ENCODE peak calls at places on chromosomes 13 and 19, in seven cellular contexts. One of them, this sample, is unnamed. For H3K79me2, the result is how much of the 10 kb centered on the place peaks cover.

GRCh38 chr13:85650613-85651012 is 148.6 kb downstream of the SLITRK6 start:
- DNase-seq in H9: no peak
- DNase-seq in fibroblast of lung: no peak
- DNase-seq in Karpas-422: no peak
- DNase-seq in MM.1S: no peak
- DNase-seq in PC-3: peak
- DNase-seq in K562: no peak
- DNase-seq in this sample: peak

GRCh38 chr13:100304241-100304640 is 215.3 kb downstream of the PCCA start:
- DNase-seq in MM.1S: no peak
- DNase-seq in K562: no peak
- DNase-seq in PC-3: no peak
- DNase-seq in fibroblast of lung: no peak
- DNase-seq in H9: no peak
- DNase-seq in Karpas-422: no peak
- DNase-seq in this sample: peak

GRCh38 chr19:35114656-35115537 is 726 bp upstream of the FXYD3 start:
- DNase-seq in MM.1S: peak
- DNase-seq in K562: peak
- DNase-seq in fibroblast of lung: peak
- DNase-seq in Karpas-422: peak
- DNase-seq in PC-3: peak
- DNase-seq in H9: peak
- DNase-seq in this sample: peak

GRCh38 chr13:44872751-44873150 is 116.5 kb downstream of the NUFIP1 start:
- DNase-seq in H9: no peak
- DNase-seq in K562: no peak
- DNase-seq in fibroblast of lung: no peak
- DNase-seq in Karpas-422: no peak
- DNase-seq in MM.1S: no peak
- DNase-seq in PC-3: no peak
- DNase-seq in this sample: no peak

GRCh38 chr13:50529154-50529882 is 314.2 kb downstream of the DLEU7 start:
- DNase-seq in fibroblast of lung: peak
- DNase-seq in H9: peak
- DNase-seq in PC-3: peak
- DNase-seq in MM.1S: no peak
- DNase-seq in Karpas-422: no peak
- DNase-seq in K562: peak
- DNase-seq in this sample: no peak

GRCh38 chr13:106423530-106423929 is 111.9 kb downstream of the EFNB2 start:
- DNase-seq in MM.1S: no peak
- DNase-seq in H9: no peak
- DNase-seq in PC-3: no peak
- DNase-seq in fibroblast of lung: no peak
- DNase-seq in K562: no peak
- DNase-seq in Karpas-422: no peak
- DNase-seq in this sample: peak

GRCh38 chr13:26476111-26476743 is 81.3 kb upstream of the WASF3 start:
- DNase-seq in MM.1S: no peak
- DNase-seq in Karpas-422: no peak
- DNase-seq in H9: peak
- DNase-seq in fibroblast of lung: peak
- DNase-seq in K562: no peak
- DNase-seq in PC-3: no peak
- DNase-seq in this sample: peak

GRCh38 chr19:34475026-34475974 is 6.3 kb upstream of the WTIP start:
- DNase-seq in Karpas-422: no peak
- DNase-seq in PC-3: peak
- DNase-seq in MM.1S: no peak
- DNase-seq in H9: no peak
- DNase-seq in fibroblast of lung: peak
- DNase-seq in K562: peak
- DNase-seq in this sample: no peak

GRCh38 chr19:8458380-8458779 is 13.6 kb downstream of the HNRNPM start:
- DNase-seq in K562: no peak
- DNase-seq in MM.1S: no peak
- DNase-seq in H9: no peak
- DNase-seq in fibroblast of lung: no peak
- DNase-seq in Karpas-422: no peak
- DNase-seq in PC-3: no peak
- DNase-seq in this sample: no peak

GRCh38 chr19:35126624-35126959 is 8.3 kb downstream of the LGI4 start:
- DNase-seq in PC-3: no peak
- DNase-seq in fibroblast of lung: no peak
- DNase-seq in K562: no peak
- DNase-seq in Karpas-422: no peak
- DNase-seq in MM.1S: no peak
- DNase-seq in H9: peak
- DNase-seq in this sample: no peak

DNA sequence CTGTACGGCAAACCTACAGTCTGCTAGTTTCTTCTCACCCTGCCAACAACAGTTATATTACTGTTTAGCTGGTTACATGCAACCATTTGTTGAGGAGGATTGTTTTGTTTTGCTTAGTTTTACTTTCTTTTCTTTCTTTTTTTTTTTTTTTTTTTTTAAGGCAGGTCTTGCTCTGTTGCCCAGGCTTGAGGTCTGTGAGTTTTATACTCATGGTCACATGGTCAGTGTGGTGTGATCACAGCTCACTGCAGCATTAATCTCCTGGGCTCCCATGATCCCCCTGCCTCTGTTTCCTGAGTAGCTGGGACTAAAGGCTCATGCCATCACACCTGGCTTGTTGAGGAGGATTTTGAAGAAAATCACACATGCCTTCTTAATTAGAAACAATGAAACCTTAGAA is 505.6 kb downstream of the GPC5 start:
- DNase-seq in MM.1S: peak
- DNase-seq in fibroblast of lung: no peak
- DNase-seq in K562: no peak
- DNase-seq in PC-3: no peak
- DNase-seq in H9: no peak
- DNase-seq in Karpas-422: no peak
- DNase-seq in this sample: no peak
- H3K9ac ChIP-seq in MM.1S: no peak
- H3K9ac ChIP-seq in fibroblast of lung: no peak
- H3K9ac ChIP-seq in K562: no peak
- H3K9ac ChIP-seq in PC-3: no peak
- H3K9ac ChIP-seq in H9: no peak
- H3K9ac ChIP-seq in Karpas-422: no peak
- H3K9ac ChIP-seq in this sample: no peak

GRCh38 chr13:78652651-78653050 is 6.3 kb downstream of the OBI1 start:
- DNase-seq in MM.1S: no peak
- DNase-seq in Karpas-422: no peak
- DNase-seq in K562: no peak
- DNase-seq in fibroblast of lung: no peak
- DNase-seq in H9: no peak
- DNase-seq in PC-3: no peak
- DNase-seq in this sample: no peak

GRCh38 chr13:78655007-78655406 is 3.9 kb downstream of the OBI1 start:
- DNase-seq in PC-3: no peak
- DNase-seq in Karpas-422: no peak
- DNase-seq in K562: no peak
- DNase-seq in MM.1S: no peak
- DNase-seq in H9: no peak
- DNase-seq in fibroblast of lung: no peak
- DNase-seq in this sample: no peak

GRCh38 chr13:78650725-78651083 is 8.3 kb downstream of the OBI1 start:
- DNase-seq in H9: no peak
- DNase-seq in Karpas-422: no peak
- DNase-seq in K562: no peak
- DNase-seq in MM.1S: no peak
- DNase-seq in fibroblast of lung: no peak
- DNase-seq in PC-3: no peak
- DNase-seq in this sample: no peak

GRCh38 chr13:78655906-78656305 is 3.0 kb downstream of the OBI1 start:
- DNase-seq in H9: no peak
- DNase-seq in fibroblast of lung: no peak
- DNase-seq in MM.1S: no peak
- DNase-seq in Karpas-422: no peak
- DNase-seq in PC-3: no peak
- DNase-seq in K562: no peak
- DNase-seq in this sample: no peak

DNA sequence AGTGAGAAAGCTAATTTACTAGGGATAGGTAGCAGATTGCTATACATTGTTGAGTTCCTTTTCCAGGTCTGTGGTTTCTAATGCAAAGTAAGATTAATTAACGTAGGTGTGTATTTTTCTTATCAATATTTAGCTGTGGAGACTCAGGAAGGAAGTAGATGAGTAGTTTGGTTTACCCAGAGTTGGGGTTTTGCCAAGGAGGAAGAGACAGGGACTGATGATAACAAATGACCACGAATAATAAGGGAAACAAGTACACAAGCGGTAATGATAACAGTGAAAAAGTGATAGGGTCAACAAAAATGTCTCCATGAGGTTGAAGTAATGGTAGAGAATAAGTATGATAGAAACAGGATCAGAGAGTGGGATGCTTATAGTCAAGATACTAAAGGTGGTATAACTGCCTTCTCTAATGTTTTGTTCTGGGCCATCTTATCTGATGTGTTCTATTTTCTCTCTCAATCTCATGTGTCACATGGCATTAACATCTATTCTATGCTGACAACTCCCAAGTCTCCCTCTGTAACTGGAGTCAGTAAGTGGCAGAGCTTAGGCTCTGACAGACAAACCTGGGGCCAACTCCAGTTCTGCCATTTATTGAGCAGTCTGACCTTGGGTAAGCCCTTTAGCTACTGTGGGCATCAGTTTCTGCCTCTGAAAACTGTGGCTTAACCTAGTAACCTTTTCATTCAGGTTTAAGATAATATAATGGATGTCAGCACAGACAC is 8.8 kb downstream of the OBI1 start:
- DNase-seq in PC-3: no peak
- DNase-seq in MM.1S: no peak
- DNase-seq in H9: no peak
- DNase-seq in K562: peak
- DNase-seq in fibroblast of lung: no peak
- DNase-seq in Karpas-422: no peak
- DNase-seq in this sample: no peak
- H3K79me2 ChIP-seq in PC-3: half or more
- H3K79me2 ChIP-seq in MM.1S: half or more
- H3K79me2 ChIP-seq in H9: under half
- H3K79me2 ChIP-seq in K562: half or more
- H3K79me2 ChIP-seq in fibroblast of lung: half or more
- H3K79me2 ChIP-seq in Karpas-422: half or more
- H3K79me2 ChIP-seq in this sample: under half

GRCh38 chr19:4635763-4636135 is 3.6 kb upstream of the TNFAIP8L1 start:
- DNase-seq in Karpas-422: no peak
- DNase-seq in K562: no peak
- DNase-seq in H9: no peak
- DNase-seq in fibroblast of lung: no peak
- DNase-seq in MM.1S: no peak
- DNase-seq in PC-3: no peak
- DNase-seq in this sample: no peak
- H3K9ac ChIP-seq in Karpas-422: peak
- H3K9ac ChIP-seq in K562: peak
- H3K9ac ChIP-seq in H9: no peak
- H3K9ac ChIP-seq in fibroblast of lung: peak
- H3K9ac ChIP-seq in MM.1S: peak
- H3K9ac ChIP-seq in PC-3: peak
- H3K9ac ChIP-seq in this sample: peak

DNA sequence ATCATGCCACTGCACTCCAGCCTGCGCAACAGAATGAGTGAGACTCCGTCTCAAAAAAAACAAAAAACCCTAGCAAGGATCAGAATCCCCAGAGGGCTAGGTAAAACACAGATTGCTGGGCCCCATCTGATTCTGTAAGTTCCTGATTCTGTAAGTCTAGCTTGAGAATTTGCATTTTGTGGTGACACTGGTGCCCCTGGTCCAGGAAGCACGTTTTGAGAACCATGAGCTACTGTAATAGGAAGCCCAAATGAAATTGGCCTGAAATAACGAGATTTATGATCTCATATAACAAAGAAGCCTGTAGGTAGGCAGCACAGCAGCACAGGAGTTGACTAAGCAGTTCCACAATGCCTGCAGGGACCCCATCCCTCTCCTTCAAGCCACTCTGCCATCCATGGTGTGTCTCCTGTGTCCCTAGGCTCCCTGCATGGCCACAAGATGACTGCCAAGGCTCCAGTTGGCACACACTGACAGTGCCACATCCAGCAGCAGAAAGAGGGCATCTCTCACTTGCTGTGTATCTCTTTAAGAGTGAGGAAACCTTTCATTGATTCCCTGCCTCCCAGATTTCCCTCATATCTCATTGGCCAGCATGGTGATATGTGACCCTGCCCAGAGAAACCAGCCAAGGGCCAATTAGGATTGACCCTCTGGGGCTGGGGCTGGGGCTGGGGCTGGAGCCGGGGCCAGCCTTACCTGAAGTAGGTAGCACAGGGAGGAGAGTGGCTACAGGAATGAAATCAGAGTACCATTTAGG is 21.7 kb downstream of the SIPA1L3 start:
- DNase-seq in fibroblast of lung: no peak
- DNase-seq in PC-3: no peak
- DNase-seq in K562: no peak
- DNase-seq in H9: peak
- DNase-seq in Karpas-422: peak
- DNase-seq in MM.1S: no peak
- DNase-seq in this sample: peak
- H3K79me2 ChIP-seq in fibroblast of lung: under half
- H3K79me2 ChIP-seq in PC-3: half or more
- H3K79me2 ChIP-seq in K562: under half
- H3K79me2 ChIP-seq in H9: under half
- H3K79me2 ChIP-seq in Karpas-422: half or more
- H3K79me2 ChIP-seq in MM.1S: under half
- H3K79me2 ChIP-seq in this sample: under half

DNA sequence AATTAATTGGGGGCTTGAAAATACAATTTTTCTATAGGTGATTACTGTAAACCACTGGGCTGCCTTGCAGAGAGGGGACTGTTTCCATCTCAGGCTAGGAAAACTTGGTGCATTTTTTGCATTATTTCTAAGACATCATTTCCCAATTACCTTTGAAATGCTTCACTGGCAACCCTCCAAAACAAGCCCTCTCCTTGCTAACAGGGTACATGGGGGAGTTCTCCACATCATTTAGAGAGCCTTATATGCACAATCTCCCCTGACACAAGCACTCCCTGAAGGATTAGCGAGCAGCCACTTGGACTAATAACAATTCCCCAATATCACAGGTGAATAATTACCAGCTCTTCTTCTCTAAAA is 806.7 kb downstream of the UQCRFS1 start:
- DNase-seq in H9: no peak
- DNase-seq in Karpas-422: no peak
- DNase-seq in MM.1S: no peak
- DNase-seq in fibroblast of lung: no peak
- DNase-seq in PC-3: no peak
- DNase-seq in K562: no peak
- DNase-seq in this sample: no peak
- H3K9ac ChIP-seq in H9: no peak
- H3K9ac ChIP-seq in Karpas-422: no peak
- H3K9ac ChIP-seq in MM.1S: no peak
- H3K9ac ChIP-seq in fibroblast of lung: no peak
- H3K9ac ChIP-seq in PC-3: no peak
- H3K9ac ChIP-seq in K562: no peak
- H3K9ac ChIP-seq in this sample: no peak

GRCh38 chr13:46160065-46160464 is 21.9 kb downstream of the LCP1 start:
- DNase-seq in PC-3: no peak
- DNase-seq in MM.1S: no peak
- DNase-seq in H9: no peak
- DNase-seq in K562: no peak
- DNase-seq in Karpas-422: no peak
- DNase-seq in fibroblast of lung: no peak
- DNase-seq in this sample: no peak
- H3K79me2 ChIP-seq in PC-3: under half
- H3K79me2 ChIP-seq in MM.1S: half or more
- H3K79me2 ChIP-seq in H9: under half
- H3K79me2 ChIP-seq in K562: under half
- H3K79me2 ChIP-seq in Karpas-422: half or more
- H3K79me2 ChIP-seq in fibroblast of lung: under half
- H3K79me2 ChIP-seq in this sample: under half

GRCh38 chr19:17580470-17581000 is 25.1 kb downstream of the COLGALT1 start:
- DNase-seq in fibroblast of lung: no peak
- DNase-seq in MM.1S: no peak
- DNase-seq in K562: no peak
- DNase-seq in H9: peak
- DNase-seq in PC-3: no peak
- DNase-seq in Karpas-422: no peak
- DNase-seq in this sample: no peak
- H3K9ac ChIP-seq in fibroblast of lung: no peak
- H3K9ac ChIP-seq in MM.1S: no peak
- H3K9ac ChIP-seq in K562: no peak
- H3K9ac ChIP-seq in H9: no peak
- H3K9ac ChIP-seq in PC-3: no peak
- H3K9ac ChIP-seq in Karpas-422: no peak
- H3K9ac ChIP-seq in this sample: no peak